ENCODE peak calls at places on chromosomes 1 and 21, in seven cellular contexts. F is K562; C is tibial artery; V is stomach; B is heart right ventricle; U is CD4-positive, alpha-beta T cell; Y is CD8-positive, alpha-beta memory T cell. Z is an unnamed sample.

GRCh38 chr21:42097860-42098259 is 26.7 kb downstream of the UMODL1 start:
- DNase-seq in C (peak; percentile 83), B (no peak), V (peak; percentile 51), U (no peak), F (no peak), Y (no peak), Z (no peak)

GRCh38 chr21:31273278-31273677 is 70.8 kb downstream of the TIAM1 start:
- DNase-seq in B (no peak), C (no peak), U (no peak), V (no peak), F (no peak), Y (no peak), Z (no peak)

GRCh38 chr1:4634793-4635406 is 19.5 kb upstream of the AJAP1 start:
- DNase-seq in V (no peak), U (no peak), F (no peak), Y (no peak), C (no peak), B (no peak), Z (no peak)

GRCh38 chr1:19644422-19644760 is 280 bp downstream of the NBL1 start:
- DNase-seq in V (no peak), B (no peak), F (peak; percentile 43), Y (no peak), C (no peak), U (no peak), Z (no peak)

GRCh38 chr1:212192261-212192998 is 92.8 kb upstream of the PPP2R5A start:
- DNase-seq in U (no peak), V (no peak), F (no peak), C (no peak), B (no peak), Y (no peak), Z (no peak)

GRCh38 chr1:243313635-243314536 is 58.0 kb downstream of the SDCCAG8 start:
- DNase-seq in B (no peak), U (no peak), Y (no peak), C (no peak), V (no peak), F (no peak), Z (no peak)

GRCh38 chr1:200558866-200559459 is 61.6 kb downstream of the KIF14 start:
- DNase-seq in B (no peak), C (no peak), V (no peak), F (peak; percentile 28), U (no peak), Y (peak; percentile 5), Z (no peak)

GRCh38 chr1:193283026-193283425 is 96.6 kb upstream of the B3GALT2 start:
- DNase-seq in B (no peak), U (no peak), V (no peak), F (no peak), C (no peak), Y (no peak), Z (no peak)

GRCh38 chr1:17012775-17013501 is 1.2 kb upstream of the ATP13A2 start:
- DNase-seq in Y (no peak), V (no peak), F (no peak), B (no peak), U (no peak), C (no peak), Z (no peak)

GRCh38 chr1:162385702-162386101 is 4.2 kb downstream of the C1orf226 start:
- DNase-seq in U (no peak), B (no peak), V (no peak), C (no peak), Y (no peak), F (no peak), Z (no peak)

GRCh38 chr1:183144752-183145151 is 41.3 kb upstream of the LAMC2 start:
- DNase-seq in V (no peak), B (no peak), U (no peak), C (no peak), F (no peak), Y (no peak), Z (no peak)

GRCh38 chr1:94579876-94580294 is 38.3 kb upstream of the F3 start:
- DNase-seq in B (no peak), U (no peak), C (no peak), F (peak; percentile 31), Y (no peak), V (no peak), Z (no peak)

GRCh38 chr1:48966583-48966982 is 189.9 kb upstream of the BEND5 start:
- DNase-seq in V (no peak), B (no peak), Y (no peak), F (no peak), C (no peak), U (no peak), Z (no peak)
- H3K27ac ChIP-seq in V (no peak overlapping the region), B (no peak overlapping the region), Y (no peak overlapping the region), F (no peak overlapping the region), C (no peak overlapping the region), U (no peak overlapping the region), Z (no peak overlapping the region)

DNA sequence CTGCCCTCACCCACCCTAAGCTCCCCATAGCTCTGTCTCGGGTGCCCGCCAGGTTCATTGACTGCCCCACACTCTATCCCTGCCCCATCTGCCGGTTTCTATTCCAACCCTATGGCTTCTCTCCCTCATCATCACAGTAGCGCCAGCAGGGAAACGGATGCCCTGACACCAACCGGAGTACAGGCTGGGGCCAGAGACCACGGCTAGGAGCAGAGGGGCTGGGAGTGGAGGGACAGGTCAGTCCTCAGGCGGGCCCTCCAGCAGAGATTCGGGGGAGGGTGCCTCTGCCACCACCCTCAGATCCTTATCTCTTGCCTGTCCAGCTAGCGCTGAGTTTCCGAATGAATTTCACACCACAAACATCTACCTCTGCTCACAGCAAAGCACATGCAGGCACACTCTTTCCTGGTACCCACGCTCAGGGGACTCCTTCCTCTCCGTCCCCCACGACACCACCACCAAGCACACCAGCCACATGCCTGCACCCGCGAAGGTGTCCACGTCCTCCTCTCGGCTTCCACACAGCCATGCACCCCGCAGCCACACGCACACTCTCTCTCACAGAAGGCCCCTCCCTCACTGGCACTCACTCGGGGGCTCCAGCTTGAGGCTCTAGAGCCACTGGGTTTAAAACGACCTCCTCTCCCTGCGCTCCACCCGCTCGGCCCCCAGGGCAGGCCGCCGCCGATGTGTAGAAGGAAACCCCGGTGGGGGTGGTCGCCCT is 7.2 kb downstream of the TAL1 start:
- DNase-seq in B (no peak), C (no peak), U (no peak), V (no peak), F (no peak), Y (no peak), Z (no peak)
- H3K27ac ChIP-seq in B (peak overlapping the region; percentile 62), C (no peak overlapping the region), U (no peak overlapping the region), V (no peak overlapping the region), F (no peak overlapping the region), Y (no peak overlapping the region), Z (no peak overlapping the region)

GRCh38 chr1:8663915-8664331 is 153.5 kb downstream of the RERE start:
- DNase-seq in Y (no peak), U (no peak), B (no peak), C (peak; percentile 23), V (peak; percentile 35), F (no peak), Z (no peak)

GRCh38 chr1:8664887-8665286 is 152.6 kb downstream of the RERE start:
- DNase-seq in B (no peak), C (no peak), V (no peak), U (no peak), Y (no peak), F (no peak), Z (no peak)

GRCh38 chr1:8662380-8663072 is 154.9 kb downstream of the RERE start:
- DNase-seq in C (no peak), Y (no peak), F (no peak), V (no peak), B (no peak), U (no peak), Z (no peak)

GRCh38 chr1:8661185-8662110 is 156.0 kb downstream of the RERE start:
- DNase-seq in U (no peak), V (no peak), C (peak; percentile 25), B (no peak), Y (no peak), F (peak; percentile 30), Z (no peak)

DNA sequence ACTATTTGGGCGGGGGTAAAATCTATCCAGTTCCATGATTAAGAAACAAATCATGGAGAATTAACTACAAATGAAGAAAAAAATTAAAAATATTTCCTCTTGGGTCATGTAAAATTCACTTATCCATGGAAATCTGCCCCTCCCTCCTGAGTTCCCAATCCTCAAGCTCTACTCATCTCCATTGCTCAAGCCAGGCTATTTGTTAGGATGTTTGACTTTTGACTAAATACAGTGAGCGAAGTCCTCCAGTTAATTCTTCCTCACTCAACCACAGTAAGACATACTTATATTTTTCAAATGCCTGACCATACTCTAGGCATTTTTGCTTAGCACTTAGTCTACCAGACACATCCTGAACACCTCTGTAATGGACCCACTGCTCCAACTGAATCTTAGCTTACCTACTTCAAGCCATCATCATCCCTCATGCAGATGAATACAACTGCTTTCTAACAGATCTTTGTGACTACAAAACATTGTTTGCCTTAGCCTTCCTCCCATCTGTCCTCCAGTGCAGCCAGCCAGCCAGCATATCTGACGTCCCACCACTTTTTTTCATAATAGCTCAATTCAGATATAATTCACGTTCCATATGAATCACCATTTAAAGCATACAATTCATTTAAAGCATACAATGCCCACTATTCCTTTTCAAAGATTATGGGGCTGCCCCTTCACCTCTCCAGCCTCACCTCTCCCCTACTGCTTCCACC is 154.2 kb downstream of the RERE start:
- DNase-seq in U (no peak), V (no peak), B (no peak), C (no peak), Y (no peak), F (no peak), Z (no peak)
- H3K27ac ChIP-seq in U (no peak overlapping the region), V (no peak overlapping the region), B (peak overlapping the region; percentile 35), C (no peak overlapping the region), Y (no peak overlapping the region), F (no peak overlapping the region), Z (peak overlapping the region; percentile 29)

GRCh38 chr21:36681117-36681631 is 17.7 kb upstream of the SIM2 start:
- DNase-seq in U (no peak), F (no peak), B (no peak), C (no peak), V (no peak), Y (no peak), Z (no peak)

GRCh38 chr21:36688324-36688723 is 10.6 kb upstream of the SIM2 start:
- DNase-seq in Y (no peak), C (no peak), F (no peak), B (no peak), V (no peak), U (no peak), Z (no peak)

GRCh38 chr21:36689324-36689723 is 9.6 kb upstream of the SIM2 start:
- DNase-seq in U (no peak), F (no peak), V (no peak), C (no peak), Y (no peak), B (no peak), Z (no peak)

GRCh38 chr21:36686955-36687354 is 12.0 kb upstream of the SIM2 start:
- DNase-seq in C (no peak), V (no peak), B (no peak), F (no peak), U (no peak), Y (no peak), Z (no peak)

GRCh38 chr21:36684957-36685714 is 13.8 kb upstream of the SIM2 start:
- DNase-seq in U (no peak), F (no peak), Y (no peak), B (no peak), C (no peak), V (peak; percentile 62), Z (no peak)
- H3K27ac ChIP-seq in U (no peak overlapping the region), F (no peak overlapping the region), Y (no peak overlapping the region), B (peak overlapping the region; percentile 76), C (no peak overlapping the region), V (peak overlapping the region; percentile 48), Z (no peak overlapping the region)